ENCODE peak calls at places on chromosomes 16 and 17, in seven cellular contexts. L is AML-193, S is T follicular helper cell, I is smooth muscle cell of the brain vasculature, E is fibroblast of villous mesenchyme, U is posterior cingulate gyrus, K is substantia nigra. V is an unnamed sample.

GRCh38 chr16:86998196-86999001 is 318.8 kb downstream of the C16orf95 start:
- DNase-seq in K (no peak), U (no peak), E (no peak), I (no peak), L (no peak), S (no peak), V (no peak)

GRCh38 chr16:8717469-8717868 is 43.1 kb downstream of the ABAT start:
- DNase-seq in E (no peak), K (no peak), L (no peak), U (no peak), S (no peak), I (no peak), V (no peak)

GRCh38 chr17:33989357-33990148 is 265.5 kb upstream of the CCL2 start:
- DNase-seq in S (no peak), I (no peak), K (no peak), L (no peak), E (no peak), U (no peak), V (no peak)

GRCh38 chr16:2963611-2964415 is at the start of gene KREMEN2:
- DNase-seq in S (no peak), E (peak; percentile 22), U (no peak), L (no peak), K (no peak), I (no peak), V (peak; percentile 87)

GRCh38 chr17:44005865-44006580 is 1.6 kb downstream of the NAGS start:
- DNase-seq in L (no peak), K (no peak), U (peak; percentile 69), E (no peak), S (no peak), I (no peak), V (no peak)

GRCh38 chr16:50261707-50262235 is 4.6 kb upstream of the ADCY7 start:
- DNase-seq in K (no peak), U (peak; percentile 3), L (no peak), I (no peak), E (no peak), S (no peak), V (no peak)

GRCh38 chr17:48997103-48997826 is at the start of gene IGF2BP1:
- DNase-seq in K (no peak), S (no peak), I (no peak), L (no peak), U (no peak), E (peak; percentile 78), V (no peak)

GRCh38 chr16:56636616-56637413 is 1.7 kb upstream of the MT1A start:
- DNase-seq in K (no peak), L (no peak), E (no peak), S (no peak), U (no peak), I (no peak), V (no peak)

GRCh38 chr17:82668631-82669099 is 20.4 kb upstream of the WDR45B start:
- DNase-seq in L (peak; percentile 61), S (peak; percentile 10), K (peak; percentile 66), E (peak; percentile 75), I (no peak), U (peak; percentile 87), V (peak; percentile 62)

GRCh38 chr17:81207610-81208581 is 14.9 kb downstream of the CEP131 start:
- DNase-seq in U (no peak), I (no peak), K (no peak), L (no peak), S (no peak), E (no peak), V (no peak)

GRCh38 chr17:75679706-75680201 is 12.6 kb downstream of the SAP30BP start:
- DNase-seq in K (peak; percentile 35), I (no peak), L (no peak), E (peak; percentile 56), S (no peak), U (no peak), V (peak; percentile 84)

GRCh38 chr17:79947351-79948031 is 88.2 kb downstream of the TBC1D16 start:
- DNase-seq in U (peak; percentile 84), E (peak; percentile 52), L (no peak), K (no peak), S (no peak), I (no peak), V (no peak)

GRCh38 chr16:16120382-16121184 is 102.7 kb downstream of the ABCC6 start:
- DNase-seq in K (peak; percentile 9), I (no peak), L (no peak), E (peak; percentile 28), S (no peak), U (peak; percentile 94), V (no peak)

GRCh38 chr17:27257031-27257357 is 36.9 kb upstream of the WSB1 start:
- DNase-seq in U (no peak), I (no peak), S (no peak), L (no peak), K (no peak), E (no peak), V (no peak)

GRCh38 chr17:5042152-5043022 is 7.2 kb upstream of the SLC52A1 start:
- DNase-seq in L (no peak), E (no peak), K (no peak), U (no peak), I (no peak), S (no peak), V (no peak)

GRCh38 chr17:75487351-75488070 is 27.8 kb downstream of the CASKIN2 start:
- DNase-seq in L (peak; percentile 80), E (no peak), S (no peak), K (peak; percentile 31), I (no peak), U (peak; percentile 70), V (no peak)

GRCh38 chr16:88634994-88635670 is 3.2 kb upstream of the IL17C start:
- DNase-seq in K (no peak), I (no peak), S (no peak), L (no peak), U (no peak), E (peak; percentile 40), V (no peak)